ENCODE peak calls at places on chromosomes 13 and 19, in seven cellular contexts. One of them, this sample, is unnamed.
A peak's percentile ranks its signal among the peaks of the same experiment; 100 is the strongest.

GRCh38 chr13:103236213-103236612 is 170.0 kb upstream of the SLC10A2 start:
- DNase-seq in suprapubic skin: no peak
- DNase-seq in sigmoid colon: no peak
- DNase-seq in pancreas: no peak
- DNase-seq in body of pancreas: no peak
- DNase-seq in GM23338: peak; percentile 3
- DNase-seq in transverse colon: no peak
- DNase-seq in this sample: no peak

GRCh38 chr13:97653741-97654140 is 219.8 kb downstream of the RAP2A start:
- DNase-seq in suprapubic skin: no peak
- DNase-seq in sigmoid colon: no peak
- DNase-seq in pancreas: no peak
- DNase-seq in body of pancreas: no peak
- DNase-seq in GM23338: no peak
- DNase-seq in transverse colon: no peak
- DNase-seq in this sample: no peak

GRCh38 chr19:3612901-3613741 is 6.4 kb upstream of the TBXA2R start:
- DNase-seq in suprapubic skin: no peak
- DNase-seq in sigmoid colon: no peak
- DNase-seq in pancreas: peak; percentile 54
- DNase-seq in body of pancreas: no peak
- DNase-seq in GM23338: peak; percentile 85
- DNase-seq in transverse colon: no peak
- DNase-seq in this sample: peak; percentile 75

GRCh38 chr13:84867246-84867645 is 932.0 kb downstream of the SLITRK6 start:
- DNase-seq in suprapubic skin: no peak
- DNase-seq in sigmoid colon: no peak
- DNase-seq in pancreas: no peak
- DNase-seq in body of pancreas: no peak
- DNase-seq in GM23338: peak; percentile 24
- DNase-seq in transverse colon: no peak
- DNase-seq in this sample: no peak

GRCh38 chr19:21850636-21851255 is 14.8 kb upstream of the ZNF43 start:
- DNase-seq in suprapubic skin: no peak
- DNase-seq in sigmoid colon: no peak
- DNase-seq in pancreas: no peak
- DNase-seq in body of pancreas: no peak
- DNase-seq in GM23338: no peak
- DNase-seq in transverse colon: no peak
- DNase-seq in this sample: no peak

GRCh38 chr13:108961542-108962125 is 332.2 kb downstream of the MYO16 start:
- DNase-seq in suprapubic skin: no peak
- DNase-seq in sigmoid colon: no peak
- DNase-seq in pancreas: no peak
- DNase-seq in body of pancreas: no peak
- DNase-seq in GM23338: peak; percentile 75
- DNase-seq in transverse colon: no peak
- DNase-seq in this sample: no peak

GRCh38 chr13:84745051-84745551 is 862.8 kb upstream of the SLITRK1 start:
- DNase-seq in suprapubic skin: no peak
- DNase-seq in sigmoid colon: no peak
- DNase-seq in pancreas: no peak
- DNase-seq in body of pancreas: no peak
- DNase-seq in GM23338: no peak
- DNase-seq in transverse colon: no peak
- DNase-seq in this sample: no peak

GRCh38 chr13:100440756-100441421 is 147.7 kb downstream of the GGACT start:
- DNase-seq in suprapubic skin: no peak
- DNase-seq in sigmoid colon: no peak
- DNase-seq in pancreas: no peak
- DNase-seq in body of pancreas: no peak
- DNase-seq in GM23338: no peak
- DNase-seq in transverse colon: no peak
- DNase-seq in this sample: no peak

GRCh38 chr13:51251480-51251879 is 29.3 kb downstream of the FAM124A start:
- DNase-seq in suprapubic skin: no peak
- DNase-seq in sigmoid colon: no peak
- DNase-seq in pancreas: no peak
- DNase-seq in body of pancreas: no peak
- DNase-seq in GM23338: no peak
- DNase-seq in transverse colon: no peak
- DNase-seq in this sample: peak; percentile 69
- H3K4me1 ChIP-seq in suprapubic skin: no peaks in the 10 kb centered on the region
- H3K4me1 ChIP-seq in sigmoid colon: no peaks in the 10 kb centered on the region
- H3K4me1 ChIP-seq in pancreas: peaks cover 9% of the 10 kb centered on the region
- H3K4me1 ChIP-seq in body of pancreas: peaks cover 29% of the 10 kb centered on the region
- H3K4me1 ChIP-seq in GM23338: peaks cover 60% of the 10 kb centered on the region
- H3K4me1 ChIP-seq in transverse colon: peaks cover 6% of the 10 kb centered on the region
- H3K4me1 ChIP-seq in this sample: peaks cover 4% of the 10 kb centered on the region

GRCh38 chr13:44918323-44919102 is 70.8 kb downstream of the NUFIP1 start:
- DNase-seq in suprapubic skin: peak; percentile 95
- DNase-seq in sigmoid colon: peak; percentile 96
- DNase-seq in pancreas: peak; percentile 89
- DNase-seq in body of pancreas: peak; percentile 91
- DNase-seq in GM23338: peak; percentile 94
- DNase-seq in transverse colon: peak; percentile 91
- DNase-seq in this sample: peak; percentile 95

GRCh38 chr13:44920013-44920412 is 69.3 kb downstream of the NUFIP1 start:
- DNase-seq in suprapubic skin: no peak
- DNase-seq in sigmoid colon: no peak
- DNase-seq in pancreas: no peak
- DNase-seq in body of pancreas: no peak
- DNase-seq in GM23338: no peak
- DNase-seq in transverse colon: no peak
- DNase-seq in this sample: no peak

GRCh38 chr13:44919103-44919804 is 70.0 kb downstream of the NUFIP1 start:
- DNase-seq in suprapubic skin: no peak
- DNase-seq in sigmoid colon: no peak
- DNase-seq in pancreas: no peak
- DNase-seq in body of pancreas: no peak
- DNase-seq in GM23338: no peak
- DNase-seq in transverse colon: no peak
- DNase-seq in this sample: no peak

GRCh38 chr13:44921478-44921877 is 67.8 kb downstream of the NUFIP1 start:
- DNase-seq in suprapubic skin: no peak
- DNase-seq in sigmoid colon: no peak
- DNase-seq in pancreas: no peak
- DNase-seq in body of pancreas: no peak
- DNase-seq in GM23338: peak; percentile 44
- DNase-seq in transverse colon: no peak
- DNase-seq in this sample: no peak

DNA sequence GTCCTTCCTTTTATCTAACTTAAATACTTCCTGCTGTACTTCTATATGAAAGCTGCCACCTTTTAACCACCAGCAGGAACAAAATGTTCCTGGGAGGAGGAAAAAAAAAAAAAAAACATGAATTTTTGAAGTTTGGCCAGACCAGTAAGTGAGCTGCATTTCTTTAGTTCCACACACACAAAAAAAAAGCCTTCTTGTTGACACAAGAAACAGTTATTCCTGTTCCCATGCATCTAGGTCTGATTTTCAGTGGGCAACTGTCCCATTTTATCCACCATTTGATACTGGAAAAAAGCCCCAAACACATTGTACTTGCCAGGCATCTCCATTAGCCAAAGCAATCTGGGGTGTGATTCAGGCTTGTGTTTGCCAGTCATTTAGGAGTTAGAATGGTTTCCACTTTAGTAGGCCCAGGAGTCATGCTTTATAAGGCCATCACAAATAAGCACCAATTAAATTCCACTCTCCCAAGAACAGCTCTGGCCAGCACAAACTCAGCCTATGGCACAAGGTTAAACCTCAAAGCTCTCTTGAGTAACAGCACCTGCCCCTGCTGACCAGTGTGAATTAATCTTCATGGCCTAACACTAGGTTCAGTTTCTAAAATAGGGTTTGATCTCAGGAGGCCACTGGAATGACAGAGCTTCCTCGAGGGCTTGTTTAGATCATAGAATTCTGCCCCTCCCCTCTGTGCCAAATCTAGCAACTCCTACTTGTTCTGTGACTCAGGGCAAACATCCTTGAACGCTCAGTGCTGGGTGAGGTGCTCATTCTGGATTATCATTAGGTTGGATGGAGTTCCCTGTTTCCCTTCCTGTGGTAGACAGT is 67.1 kb downstream of the NUFIP1 start:
- DNase-seq in suprapubic skin: no peak
- DNase-seq in sigmoid colon: peak; percentile 79
- DNase-seq in pancreas: no peak
- DNase-seq in body of pancreas: peak; percentile 32
- DNase-seq in GM23338: no peak
- DNase-seq in transverse colon: peak; percentile 31
- DNase-seq in this sample: no peak
- H3K27ac ChIP-seq in suprapubic skin: peak overlapping the region; percentile 96
- H3K27ac ChIP-seq in sigmoid colon: peak overlapping the region; percentile 97
- H3K27ac ChIP-seq in pancreas: peak overlapping the region; percentile 52
- H3K27ac ChIP-seq in body of pancreas: peak overlapping the region; percentile 58
- H3K27ac ChIP-seq in GM23338: no peak overlapping the region
- H3K27ac ChIP-seq in transverse colon: peak overlapping the region; percentile 94
- H3K27ac ChIP-seq in this sample: peak overlapping the region; percentile 73

DNA sequence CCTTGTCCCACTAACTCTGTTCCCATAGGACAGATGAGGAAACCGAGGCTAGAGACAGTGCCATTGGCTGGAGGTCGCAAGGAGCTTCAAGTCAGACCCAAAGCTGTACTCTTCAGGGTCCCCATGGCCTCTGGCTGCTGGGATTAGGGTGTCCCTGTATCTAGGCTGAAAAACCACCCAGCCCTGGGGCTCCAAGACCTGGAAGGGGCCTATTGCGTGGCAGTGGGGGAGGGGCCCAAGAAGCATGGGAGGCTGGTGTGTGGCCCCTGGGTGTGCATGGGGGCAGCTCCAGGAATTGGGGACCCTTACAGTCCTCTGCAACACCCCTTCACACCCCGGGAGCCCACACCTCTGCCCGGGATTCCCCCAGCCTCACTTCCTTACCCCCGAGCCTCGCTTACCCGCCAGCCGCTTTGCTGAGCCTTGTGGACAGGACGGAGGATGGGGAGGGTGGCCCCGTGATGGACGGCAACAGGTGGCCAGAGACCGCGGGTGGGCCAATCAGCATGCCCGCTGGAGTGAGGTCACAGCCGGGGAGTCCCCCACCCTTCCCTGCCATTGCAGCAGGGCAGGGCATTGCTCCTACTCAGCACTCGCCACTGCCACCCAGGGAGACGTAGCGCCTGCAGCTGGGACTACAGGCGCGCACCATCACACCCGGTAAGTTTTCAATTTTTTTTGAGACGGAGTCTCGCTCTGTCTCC is at the start of gene JSRP1:
- DNase-seq in suprapubic skin: no peak
- DNase-seq in sigmoid colon: no peak
- DNase-seq in pancreas: peak; percentile 56
- DNase-seq in body of pancreas: no peak
- DNase-seq in GM23338: peak; percentile 56
- DNase-seq in transverse colon: no peak
- DNase-seq in this sample: no peak
- TF ChIP-seq CTCF in suprapubic skin: no peak
- TF ChIP-seq CTCF in sigmoid colon: no peak
- TF ChIP-seq CTCF in pancreas: no peak
- TF ChIP-seq CTCF in body of pancreas: no peak
- TF ChIP-seq CTCF in GM23338: no peak
- TF ChIP-seq CTCF in transverse colon: no peak
- TF ChIP-seq CTCF in this sample: no peak

DNA sequence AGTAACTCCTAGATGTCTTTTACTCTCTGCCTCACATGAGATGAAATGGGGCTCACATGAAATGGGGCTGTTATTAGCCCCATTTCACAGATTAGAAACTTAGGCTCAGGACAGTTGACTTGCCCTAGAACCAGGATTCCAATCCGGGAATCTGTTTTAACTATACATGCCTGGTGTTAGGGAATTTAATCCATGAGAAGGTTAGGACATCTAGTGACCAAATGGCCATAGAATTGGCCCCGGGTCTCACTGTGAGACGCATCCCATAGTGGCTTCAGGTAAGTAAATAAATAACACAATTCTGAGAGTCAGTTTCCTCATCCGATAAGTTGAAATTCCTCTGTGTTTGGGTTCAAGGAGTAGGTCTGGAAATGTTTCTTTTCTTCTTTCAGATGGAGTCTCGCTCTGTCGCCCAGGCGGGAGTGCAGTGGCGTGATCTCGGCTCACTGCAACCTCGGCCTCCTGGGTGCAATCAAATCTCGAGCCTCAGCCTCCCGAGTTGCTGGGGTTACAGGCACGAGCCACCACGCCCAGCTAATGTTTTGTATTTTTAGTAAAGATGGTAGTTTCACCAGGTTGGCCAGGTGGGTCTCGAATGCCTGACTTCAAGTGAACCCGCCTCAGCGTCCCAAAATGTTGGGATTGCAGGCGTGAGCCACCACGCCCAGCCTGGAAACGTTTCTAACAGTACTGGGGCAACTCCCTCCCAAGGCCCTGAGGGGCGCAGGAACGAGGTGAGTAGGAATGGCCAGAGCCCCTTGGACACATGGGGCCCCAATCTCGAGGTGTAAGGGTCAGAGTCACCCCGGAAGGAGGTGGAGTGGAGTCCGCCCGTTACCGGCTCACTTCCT is 1.2 kb upstream of the ZNF574 start:
- DNase-seq in suprapubic skin: no peak
- DNase-seq in sigmoid colon: no peak
- DNase-seq in pancreas: no peak
- DNase-seq in body of pancreas: peak; percentile 35
- DNase-seq in GM23338: peak; percentile 50
- DNase-seq in transverse colon: peak; percentile 43
- DNase-seq in this sample: no peak
- H3K4me1 ChIP-seq in suprapubic skin: peaks cover 29% of the 10 kb centered on the region
- H3K4me1 ChIP-seq in sigmoid colon: no peaks in the 10 kb centered on the region
- H3K4me1 ChIP-seq in pancreas: peaks cover 10% of the 10 kb centered on the region
- H3K4me1 ChIP-seq in body of pancreas: peaks cover 19% of the 10 kb centered on the region
- H3K4me1 ChIP-seq in GM23338: peaks cover 22% of the 10 kb centered on the region
- H3K4me1 ChIP-seq in transverse colon: peaks cover 22% of the 10 kb centered on the region
- H3K4me1 ChIP-seq in this sample: peaks cover 25% of the 10 kb centered on the region

GRCh38 chr19:45450042-45450380 is 17.8 kb upstream of the FOSB start:
- DNase-seq in suprapubic skin: no peak
- DNase-seq in sigmoid colon: no peak
- DNase-seq in pancreas: no peak
- DNase-seq in body of pancreas: no peak
- DNase-seq in GM23338: no peak
- DNase-seq in transverse colon: no peak
- DNase-seq in this sample: no peak
- H3K27ac ChIP-seq in suprapubic skin: peak overlapping the region; percentile 95
- H3K27ac ChIP-seq in sigmoid colon: peak overlapping the region; percentile 84
- H3K27ac ChIP-seq in pancreas: peak overlapping the region; percentile 84
- H3K27ac ChIP-seq in body of pancreas: peak overlapping the region; percentile 81
- H3K27ac ChIP-seq in GM23338: no peak overlapping the region
- H3K27ac ChIP-seq in transverse colon: peak overlapping the region; percentile 91
- H3K27ac ChIP-seq in this sample: peak overlapping the region; percentile 77

GRCh38 chr19:13959962-13960862 is 7.9 kb downstream of the DCAF15 start:
- DNase-seq in suprapubic skin: no peak
- DNase-seq in sigmoid colon: no peak
- DNase-seq in pancreas: no peak
- DNase-seq in body of pancreas: no peak
- DNase-seq in GM23338: peak; percentile 70
- DNase-seq in transverse colon: no peak
- DNase-seq in this sample: peak; percentile 70
- TF ChIP-seq CTCF in suprapubic skin: no peak
- TF ChIP-seq CTCF in sigmoid colon: no peak
- TF ChIP-seq CTCF in pancreas: no peak
- TF ChIP-seq CTCF in body of pancreas: peak; percentile 10
- TF ChIP-seq CTCF in GM23338: peak; percentile 55
- TF ChIP-seq CTCF in transverse colon: peak; percentile 15
- TF ChIP-seq CTCF in this sample: peak; percentile 14

This sample was measured in left lung.